ENCODE peak calls at places on chromosomes 12 and 14, in nine cellular contexts. One of them, this sample, is unnamed.

GRCh38 chr12:1920436-1920835 is 2.0 kb upstream of the CACNA2D4 start:
- DNase-seq in stomach: peak; percentile 22
- DNase-seq in GM12878: no peak
- DNase-seq in K562: no peak
- DNase-seq in HepG2: no peak
- DNase-seq in esophagus muscularis mucosa: no peak
- DNase-seq in transverse colon: no peak
- DNase-seq in suprapubic skin: no peak
- DNase-seq in upper lobe of left lung: no peak
- DNase-seq in this sample: no peak

GRCh38 chr12:127054531-127054930 is 1212.4 kb upstream of the TMEM132C start:
- DNase-seq in stomach: no peak
- DNase-seq in GM12878: no peak
- DNase-seq in K562: no peak
- DNase-seq in HepG2: no peak
- DNase-seq in esophagus muscularis mucosa: peak; percentile 72
- DNase-seq in transverse colon: no peak
- DNase-seq in suprapubic skin: no peak
- DNase-seq in upper lobe of left lung: no peak
- DNase-seq in this sample: no peak

GRCh38 chr12:85392508-85392907 is 112.5 kb downstream of the ALX1 start:
- DNase-seq in stomach: no peak
- DNase-seq in GM12878: no peak
- DNase-seq in K562: no peak
- DNase-seq in HepG2: no peak
- DNase-seq in esophagus muscularis mucosa: no peak
- DNase-seq in transverse colon: no peak
- DNase-seq in suprapubic skin: no peak
- DNase-seq in upper lobe of left lung: no peak
- DNase-seq in this sample: no peak

GRCh38 chr14:93396456-93396855 is 34.3 kb upstream of the UNC79 start:
- DNase-seq in stomach: no peak
- DNase-seq in GM12878: no peak
- DNase-seq in K562: no peak
- DNase-seq in HepG2: peak; percentile 7
- DNase-seq in esophagus muscularis mucosa: no peak
- DNase-seq in transverse colon: no peak
- DNase-seq in suprapubic skin: no peak
- DNase-seq in upper lobe of left lung: no peak
- DNase-seq in this sample: no peak

GRCh38 chr14:97704316-97704715 is 907.1 kb downstream of the VRK1 start:
- DNase-seq in stomach: no peak
- DNase-seq in GM12878: no peak
- DNase-seq in K562: no peak
- DNase-seq in HepG2: no peak
- DNase-seq in esophagus muscularis mucosa: no peak
- DNase-seq in transverse colon: no peak
- DNase-seq in suprapubic skin: no peak
- DNase-seq in upper lobe of left lung: no peak
- DNase-seq in this sample: no peak

GRCh38 chr14:101500061-101500460 is 61.2 kb upstream of the DIO3 start:
- DNase-seq in stomach: no peak
- DNase-seq in GM12878: no peak
- DNase-seq in K562: no peak
- DNase-seq in HepG2: no peak
- DNase-seq in esophagus muscularis mucosa: no peak
- DNase-seq in transverse colon: no peak
- DNase-seq in suprapubic skin: peak; percentile 54
- DNase-seq in upper lobe of left lung: peak; percentile 6
- DNase-seq in this sample: peak; percentile 41

GRCh38 chr14:35361141-35361480 is 43.4 kb downstream of the NFKBIA start:
- DNase-seq in stomach: no peak
- DNase-seq in GM12878: no peak
- DNase-seq in K562: no peak
- DNase-seq in HepG2: no peak
- DNase-seq in esophagus muscularis mucosa: no peak
- DNase-seq in transverse colon: no peak
- DNase-seq in suprapubic skin: no peak
- DNase-seq in upper lobe of left lung: no peak
- DNase-seq in this sample: no peak

GRCh38 chr12:43069768-43070221 is 480.2 kb upstream of the PRICKLE1 start:
- DNase-seq in stomach: no peak
- DNase-seq in GM12878: peak; percentile 3
- DNase-seq in K562: no peak
- DNase-seq in HepG2: no peak
- DNase-seq in esophagus muscularis mucosa: no peak
- DNase-seq in transverse colon: no peak
- DNase-seq in suprapubic skin: no peak
- DNase-seq in upper lobe of left lung: no peak
- DNase-seq in this sample: peak; percentile 65

GRCh38 chr14:65847065-65847847 is 434.7 kb downstream of the FUT8 start:
- DNase-seq in stomach: no peak
- DNase-seq in GM12878: peak; percentile 23
- DNase-seq in K562: no peak
- DNase-seq in HepG2: no peak
- DNase-seq in esophagus muscularis mucosa: no peak
- DNase-seq in transverse colon: peak; percentile 43
- DNase-seq in suprapubic skin: no peak
- DNase-seq in upper lobe of left lung: no peak
- DNase-seq in this sample: no peak

GRCh38 chr12:109879332-109880048 is 851 bp downstream of the GLTP start:
- DNase-seq in stomach: no peak
- DNase-seq in GM12878: no peak
- DNase-seq in K562: no peak
- DNase-seq in HepG2: no peak
- DNase-seq in esophagus muscularis mucosa: no peak
- DNase-seq in transverse colon: no peak
- DNase-seq in suprapubic skin: no peak
- DNase-seq in upper lobe of left lung: no peak
- DNase-seq in this sample: no peak

GRCh38 chr14:51479584-51480305 is 172.0 kb upstream of the FRMD6 start:
- DNase-seq in stomach: no peak
- DNase-seq in GM12878: peak; percentile 9
- DNase-seq in K562: no peak
- DNase-seq in HepG2: no peak
- DNase-seq in esophagus muscularis mucosa: no peak
- DNase-seq in transverse colon: no peak
- DNase-seq in suprapubic skin: no peak
- DNase-seq in upper lobe of left lung: no peak
- DNase-seq in this sample: peak; percentile 73

GRCh38 chr14:34536951-34537676 is 2.4 kb downstream of the EAPP start:
- DNase-seq in stomach: no peak
- DNase-seq in GM12878: no peak
- DNase-seq in K562: no peak
- DNase-seq in HepG2: no peak
- DNase-seq in esophagus muscularis mucosa: no peak
- DNase-seq in transverse colon: no peak
- DNase-seq in suprapubic skin: no peak
- DNase-seq in upper lobe of left lung: no peak
- DNase-seq in this sample: no peak

GRCh38 chr14:89409961-89410360 is 7.1 kb downstream of the FOXN3 start:
- DNase-seq in stomach: no peak
- DNase-seq in GM12878: no peak
- DNase-seq in K562: no peak
- DNase-seq in HepG2: no peak
- DNase-seq in esophagus muscularis mucosa: no peak
- DNase-seq in transverse colon: no peak
- DNase-seq in suprapubic skin: no peak
- DNase-seq in upper lobe of left lung: no peak
- DNase-seq in this sample: peak; percentile 35

GRCh38 chr14:74618078-74618952 is 6.3 kb upstream of the LTBP2 start:
- DNase-seq in stomach: peak; percentile 48
- DNase-seq in GM12878: no peak
- DNase-seq in K562: no peak
- DNase-seq in HepG2: peak; percentile 90
- DNase-seq in esophagus muscularis mucosa: no peak
- DNase-seq in transverse colon: peak; percentile 46
- DNase-seq in suprapubic skin: no peak
- DNase-seq in upper lobe of left lung: peak; percentile 81
- DNase-seq in this sample: no peak

GRCh38 chr12:62647586-62647985 is 181.0 kb downstream of the MON2 start:
- DNase-seq in stomach: no peak
- DNase-seq in GM12878: no peak
- DNase-seq in K562: no peak
- DNase-seq in HepG2: no peak
- DNase-seq in esophagus muscularis mucosa: no peak
- DNase-seq in transverse colon: no peak
- DNase-seq in suprapubic skin: no peak
- DNase-seq in upper lobe of left lung: no peak
- DNase-seq in this sample: peak; percentile 76

GRCh38 chr14:72701610-72702009 is 192.3 kb downstream of the DPF3 start:
- DNase-seq in stomach: no peak
- DNase-seq in GM12878: no peak
- DNase-seq in K562: no peak
- DNase-seq in HepG2: no peak
- DNase-seq in esophagus muscularis mucosa: no peak
- DNase-seq in transverse colon: no peak
- DNase-seq in suprapubic skin: no peak
- DNase-seq in upper lobe of left lung: peak; percentile 37
- DNase-seq in this sample: no peak

GRCh38 chr12:49428652-49429549 is 61.6 kb downstream of the SPATS2 start:
- DNase-seq in stomach: no peak
- DNase-seq in GM12878: peak; percentile 60
- DNase-seq in K562: no peak
- DNase-seq in HepG2: no peak
- DNase-seq in esophagus muscularis mucosa: no peak
- DNase-seq in transverse colon: no peak
- DNase-seq in suprapubic skin: no peak
- DNase-seq in upper lobe of left lung: no peak
- DNase-seq in this sample: no peak

GRCh38 chr12:57236224-57236924 is 6.9 kb downstream of the SHMT2 start:
- DNase-seq in stomach: no peak
- DNase-seq in GM12878: no peak
- DNase-seq in K562: no peak
- DNase-seq in HepG2: no peak
- DNase-seq in esophagus muscularis mucosa: no peak
- DNase-seq in transverse colon: no peak
- DNase-seq in suprapubic skin: no peak
- DNase-seq in upper lobe of left lung: no peak
- DNase-seq in this sample: no peak

GRCh38 chr12:113185180-113186032 is at the start of the genes DDX54 and RITA1:
- DNase-seq in stomach: peak; percentile 86
- DNase-seq in GM12878: no peak
- DNase-seq in K562: peak; percentile 79
- DNase-seq in HepG2: peak; percentile 92
- DNase-seq in esophagus muscularis mucosa: peak; percentile 94
- DNase-seq in transverse colon: peak; percentile 85
- DNase-seq in suprapubic skin: peak; percentile 88
- DNase-seq in upper lobe of left lung: peak; percentile 85
- DNase-seq in this sample: peak; percentile 91

DNA sequence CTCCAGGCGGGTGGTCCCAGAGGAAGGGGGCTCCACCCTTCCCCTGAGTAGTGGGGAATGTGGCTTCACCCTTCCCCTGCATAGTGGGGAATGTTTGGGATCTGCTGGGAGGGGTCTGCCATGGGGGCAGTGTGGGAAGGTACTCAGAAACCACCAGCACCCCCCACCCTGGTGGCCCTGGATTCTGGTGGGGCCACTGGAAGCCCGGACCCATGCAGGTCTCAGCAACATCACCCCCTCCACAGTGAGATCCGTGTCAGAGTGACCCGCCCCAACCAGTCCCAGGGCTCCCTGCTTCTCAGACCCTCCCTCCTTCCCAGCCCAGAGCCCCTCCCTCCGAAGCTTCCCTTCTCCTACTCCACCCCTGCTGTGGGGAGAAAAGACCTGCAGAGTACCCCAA is 30.3 kb upstream of the INF2 start:
- DNase-seq in stomach: no peak
- DNase-seq in GM12878: no peak
- DNase-seq in K562: no peak
- DNase-seq in HepG2: no peak
- DNase-seq in esophagus muscularis mucosa: no peak
- DNase-seq in transverse colon: no peak
- DNase-seq in suprapubic skin: no peak
- DNase-seq in upper lobe of left lung: no peak
- DNase-seq in this sample: no peak
- H3K4me3 ChIP-seq in stomach: no peak overlapping the region
- H3K4me3 ChIP-seq in GM12878: peak overlapping the region; percentile 62
- H3K4me3 ChIP-seq in K562: no peak overlapping the region
- H3K4me3 ChIP-seq in HepG2: no peak overlapping the region
- H3K4me3 ChIP-seq in esophagus muscularis mucosa: no peak overlapping the region
- H3K4me3 ChIP-seq in transverse colon: no peak overlapping the region
- H3K4me3 ChIP-seq in suprapubic skin: no peak overlapping the region
- H3K4me3 ChIP-seq in upper lobe of left lung: no peak overlapping the region
- H3K4me3 ChIP-seq in this sample: no peak overlapping the region

GRCh38 chr14:47674148-47674545 is 1.3 kb downstream of the MDGA2 start:
- DNase-seq in stomach: no peak
- DNase-seq in GM12878: no peak
- DNase-seq in K562: no peak
- DNase-seq in HepG2: no peak
- DNase-seq in esophagus muscularis mucosa: no peak
- DNase-seq in transverse colon: no peak
- DNase-seq in suprapubic skin: no peak
- DNase-seq in upper lobe of left lung: no peak
- DNase-seq in this sample: no peak
- TF ChIP-seq EP300 in stomach: no peak
- TF ChIP-seq EP300 in GM12878: no peak
- TF ChIP-seq EP300 in K562: no peak
- TF ChIP-seq EP300 in HepG2: no peak
- TF ChIP-seq EP300 in esophagus muscularis mucosa: no peak
- TF ChIP-seq EP300 in transverse colon: no peak
- TF ChIP-seq EP300 in suprapubic skin: no peak
- TF ChIP-seq EP300 in upper lobe of left lung: no peak
- TF ChIP-seq EP300 in this sample: no peak

GRCh38 chr12:8054821-8055220 is 11.3 kb downstream of the C3AR1 start:
- DNase-seq in stomach: no peak
- DNase-seq in GM12878: no peak
- DNase-seq in K562: no peak
- DNase-seq in HepG2: no peak
- DNase-seq in esophagus muscularis mucosa: no peak
- DNase-seq in transverse colon: no peak
- DNase-seq in suprapubic skin: no peak
- DNase-seq in upper lobe of left lung: no peak
- DNase-seq in this sample: no peak

GRCh38 chr12:8052679-8053078 is 13.5 kb downstream of the C3AR1 start:
- DNase-seq in stomach: no peak
- DNase-seq in GM12878: no peak
- DNase-seq in K562: no peak
- DNase-seq in HepG2: no peak
- DNase-seq in esophagus muscularis mucosa: no peak
- DNase-seq in transverse colon: no peak
- DNase-seq in suprapubic skin: no peak
- DNase-seq in upper lobe of left lung: peak; percentile 64
- DNase-seq in this sample: no peak

GRCh38 chr12:8057291-8057690 is 8.9 kb downstream of the C3AR1 start:
- DNase-seq in stomach: no peak
- DNase-seq in GM12878: no peak
- DNase-seq in K562: no peak
- DNase-seq in HepG2: no peak
- DNase-seq in esophagus muscularis mucosa: no peak
- DNase-seq in transverse colon: no peak
- DNase-seq in suprapubic skin: no peak
- DNase-seq in upper lobe of left lung: no peak
- DNase-seq in this sample: no peak

GRCh38 chr12:8057839-8058238 is 8.3 kb downstream of the C3AR1 start:
- DNase-seq in stomach: no peak
- DNase-seq in GM12878: no peak
- DNase-seq in K562: no peak
- DNase-seq in HepG2: no peak
- DNase-seq in esophagus muscularis mucosa: no peak
- DNase-seq in transverse colon: no peak
- DNase-seq in suprapubic skin: no peak
- DNase-seq in upper lobe of left lung: no peak
- DNase-seq in this sample: no peak
- TF ChIP-seq POLR2AphosphoS5 in stomach: no peak
- TF ChIP-seq POLR2AphosphoS5 in GM12878: no peak
- TF ChIP-seq POLR2AphosphoS5 in K562: no peak
- TF ChIP-seq POLR2AphosphoS5 in HepG2: no peak
- TF ChIP-seq POLR2AphosphoS5 in esophagus muscularis mucosa: no peak
- TF ChIP-seq POLR2AphosphoS5 in transverse colon: no peak
- TF ChIP-seq POLR2AphosphoS5 in suprapubic skin: peak; percentile 49
- TF ChIP-seq POLR2AphosphoS5 in upper lobe of left lung: no peak
- TF ChIP-seq POLR2AphosphoS5 in this sample: no peak

GRCh38 chr12:53954694-53955035 is at the start of gene HOXC12:
- DNase-seq in stomach: no peak
- DNase-seq in GM12878: no peak
- DNase-seq in K562: no peak
- DNase-seq in HepG2: no peak
- DNase-seq in esophagus muscularis mucosa: no peak
- DNase-seq in transverse colon: no peak
- DNase-seq in suprapubic skin: no peak
- DNase-seq in upper lobe of left lung: no peak
- DNase-seq in this sample: no peak
- H3K4me3 ChIP-seq in stomach: no peak within 1 kb of the TSS
- H3K4me3 ChIP-seq in GM12878: no peak within 1 kb of the TSS
- H3K4me3 ChIP-seq in K562: no peak within 1 kb of the TSS
- H3K4me3 ChIP-seq in HepG2: no peak within 1 kb of the TSS
- H3K4me3 ChIP-seq in esophagus muscularis mucosa: no peak within 1 kb of the TSS
- H3K4me3 ChIP-seq in transverse colon: no peak within 1 kb of the TSS
- H3K4me3 ChIP-seq in suprapubic skin: peak within 1 kb of the TSS; percentile 48
- H3K4me3 ChIP-seq in upper lobe of left lung: no peak within 1 kb of the TSS
- H3K4me3 ChIP-seq in this sample: no peak within 1 kb of the TSS

This sample was measured in sigmoid colon.